ENCODE peak calls at places on chromosomes 12 and 14, in six cellular contexts. N, Y, W, G, L and H are unnamed samples.

GRCh38 chr12:32126720-32127119 is 20.1 kb downstream of the BICD1 start:
- DNase-seq in N (no peak), Y (no peak), W (no peak), G (no peak), L (no peak), H (no peak)

GRCh38 chr12:55974308-55974724 is 438 bp downstream of the RAB5B start:
- DNase-seq in N (peak), Y (no peak), W (peak), G (peak), L (peak), H (no peak)

GRCh38 chr12:117298191-117298590 is 63.2 kb downstream of the NOS1 start:
- DNase-seq in N (no peak), Y (no peak), W (no peak), G (no peak), L (no peak), H (no peak)

GRCh38 chr12:44581642-44582242 is 294.4 kb downstream of the NELL2 start:
- DNase-seq in N (no peak), Y (no peak), W (no peak), G (no peak), L (no peak), H (no peak)

GRCh38 chr12:131641315-131641714 is 69.6 kb upstream of the SFSWAP start:
- DNase-seq in N (no peak), Y (no peak), W (no peak), G (no peak), L (no peak), H (no peak)

GRCh38 chr14:103224996-103225874 is 102.0 kb downstream of the TNFAIP2 start:
- DNase-seq in N (no peak), Y (no peak), W (no peak), G (no peak), L (peak), H (no peak)

GRCh38 chr12:20807192-20808080 is 3.1 kb upstream of the SLCO1B3 start:
- DNase-seq in N (no peak), Y (no peak), W (no peak), G (no peak), L (no peak), H (no peak)

GRCh38 chr14:68976160-68977067 is 2.7 kb downstream of the ACTN1 start:
- DNase-seq in N (peak), Y (no peak), W (no peak), G (no peak), L (peak), H (no peak)

GRCh38 chr12:131493068-131493826 is 217.6 kb upstream of the SFSWAP start:
- DNase-seq in N (no peak), Y (no peak), W (no peak), G (no peak), L (no peak), H (no peak)

GRCh38 chr14:56342419-56342901 is 224.2 kb downstream of the PELI2 start:
- DNase-seq in N (no peak), Y (no peak), W (no peak), G (no peak), L (peak), H (no peak)

GRCh38 chr12:54701940-54702592 is 53.9 kb upstream of the DCD start:
- DNase-seq in N (no peak), Y (peak), W (no peak), G (peak), L (peak), H (no peak)

GRCh38 chr12:86137936-86138335 is 118.3 kb downstream of the MGAT4C start:
- DNase-seq in N (no peak), Y (no peak), W (no peak), G (peak), L (peak), H (no peak)

GRCh38 chr12:52506858-52507715 is 13.1 kb downstream of the KRT5 start:
- DNase-seq in N (peak), Y (peak), W (no peak), G (peak), L (peak), H (no peak)

GRCh38 chr14:50362791-50363733 is 33.6 kb downstream of the CDKL1 start:
- DNase-seq in N (no peak), Y (no peak), W (peak), G (no peak), L (no peak), H (peak)

GRCh38 chr14:93073833-93074769 is 41.6 kb downstream of the ITPK1 start:
- DNase-seq in N (peak), Y (no peak), W (no peak), G (no peak), L (peak), H (peak)